ENCODE peak calls at places on chromosomes 1 and 21, in nine cellular contexts. One of them, this sample, is unnamed.

GRCh38 chr1:2228684-2229031 is 539 bp downstream of the SKI start:
- DNase-seq in brain microvascular endothelial cell: no peak
- DNase-seq in heart right ventricle: no peak
- DNase-seq in H9: no peak
- DNase-seq in cardiac muscle cell: no peak
- DNase-seq in transverse colon: no peak
- DNase-seq in stomach: peak; percentile 53
- DNase-seq in body of pancreas: no peak
- DNase-seq in IMR-90: no peak
- DNase-seq in this sample: no peak

GRCh38 chr1:119006406-119007279 is 18.5 kb upstream of the TBX15 start:
- DNase-seq in brain microvascular endothelial cell: no peak
- DNase-seq in heart right ventricle: no peak
- DNase-seq in H9: peak; percentile 51
- DNase-seq in cardiac muscle cell: no peak
- DNase-seq in transverse colon: no peak
- DNase-seq in stomach: no peak
- DNase-seq in body of pancreas: no peak
- DNase-seq in IMR-90: no peak
- DNase-seq in this sample: no peak

GRCh38 chr21:28454978-28455600 is 537.6 kb downstream of the LTN1 start:
- DNase-seq in brain microvascular endothelial cell: no peak
- DNase-seq in heart right ventricle: no peak
- DNase-seq in H9: no peak
- DNase-seq in cardiac muscle cell: no peak
- DNase-seq in transverse colon: no peak
- DNase-seq in stomach: no peak
- DNase-seq in body of pancreas: no peak
- DNase-seq in IMR-90: peak; percentile 44
- DNase-seq in this sample: no peak

GRCh38 chr21:46385846-46386725 is 62.1 kb downstream of the PCNT start:
- DNase-seq in brain microvascular endothelial cell: no peak
- DNase-seq in heart right ventricle: no peak
- DNase-seq in H9: no peak
- DNase-seq in cardiac muscle cell: no peak
- DNase-seq in transverse colon: no peak
- DNase-seq in stomach: no peak
- DNase-seq in body of pancreas: no peak
- DNase-seq in IMR-90: no peak
- DNase-seq in this sample: no peak

GRCh38 chr1:17611991-17612390 is 72.5 kb downstream of the ARHGEF10L start:
- DNase-seq in brain microvascular endothelial cell: no peak
- DNase-seq in heart right ventricle: no peak
- DNase-seq in H9: no peak
- DNase-seq in cardiac muscle cell: no peak
- DNase-seq in transverse colon: no peak
- DNase-seq in stomach: no peak
- DNase-seq in body of pancreas: no peak
- DNase-seq in IMR-90: peak; percentile 77
- DNase-seq in this sample: no peak

GRCh38 chr1:58457023-58457635 is 89.4 kb downstream of the OMA1 start:
- DNase-seq in brain microvascular endothelial cell: no peak
- DNase-seq in heart right ventricle: no peak
- DNase-seq in H9: no peak
- DNase-seq in cardiac muscle cell: no peak
- DNase-seq in transverse colon: no peak
- DNase-seq in stomach: no peak
- DNase-seq in body of pancreas: no peak
- DNase-seq in IMR-90: no peak
- DNase-seq in this sample: no peak

GRCh38 chr1:37498872-37499617 is 15.5 kb downstream of the MEAF6 start:
- DNase-seq in brain microvascular endothelial cell: no peak
- DNase-seq in heart right ventricle: peak; percentile 57
- DNase-seq in H9: no peak
- DNase-seq in cardiac muscle cell: peak; percentile 38
- DNase-seq in transverse colon: peak; percentile 56
- DNase-seq in stomach: peak; percentile 69
- DNase-seq in body of pancreas: peak; percentile 73
- DNase-seq in IMR-90: peak; percentile 70
- DNase-seq in this sample: no peak

GRCh38 chr1:8197493-8198282 is 120.2 kb upstream of the SLC45A1 start:
- DNase-seq in brain microvascular endothelial cell: peak; percentile 92
- DNase-seq in heart right ventricle: peak; percentile 26
- DNase-seq in H9: no peak
- DNase-seq in cardiac muscle cell: no peak
- DNase-seq in transverse colon: peak; percentile 60
- DNase-seq in stomach: peak; percentile 58
- DNase-seq in body of pancreas: peak; percentile 79
- DNase-seq in IMR-90: peak; percentile 97
- DNase-seq in this sample: no peak

GRCh38 chr1:33342041-33342723 is 21.3 kb upstream of the A3GALT2 start:
- DNase-seq in brain microvascular endothelial cell: peak; percentile 95
- DNase-seq in heart right ventricle: peak; percentile 69
- DNase-seq in H9: peak; percentile 67
- DNase-seq in cardiac muscle cell: no peak
- DNase-seq in transverse colon: peak; percentile 77
- DNase-seq in stomach: peak; percentile 87
- DNase-seq in body of pancreas: peak; percentile 92
- DNase-seq in IMR-90: peak; percentile 99
- DNase-seq in this sample: peak; percentile 43

GRCh38 chr1:16605532-16605931 is 7.8 kb downstream of the NBPF1 start:
- DNase-seq in brain microvascular endothelial cell: peak; percentile 0
- DNase-seq in heart right ventricle: no peak
- DNase-seq in H9: peak; percentile 17
- DNase-seq in cardiac muscle cell: no peak
- DNase-seq in transverse colon: no peak
- DNase-seq in stomach: no peak
- DNase-seq in body of pancreas: no peak
- DNase-seq in IMR-90: no peak
- DNase-seq in this sample: no peak

DNA sequence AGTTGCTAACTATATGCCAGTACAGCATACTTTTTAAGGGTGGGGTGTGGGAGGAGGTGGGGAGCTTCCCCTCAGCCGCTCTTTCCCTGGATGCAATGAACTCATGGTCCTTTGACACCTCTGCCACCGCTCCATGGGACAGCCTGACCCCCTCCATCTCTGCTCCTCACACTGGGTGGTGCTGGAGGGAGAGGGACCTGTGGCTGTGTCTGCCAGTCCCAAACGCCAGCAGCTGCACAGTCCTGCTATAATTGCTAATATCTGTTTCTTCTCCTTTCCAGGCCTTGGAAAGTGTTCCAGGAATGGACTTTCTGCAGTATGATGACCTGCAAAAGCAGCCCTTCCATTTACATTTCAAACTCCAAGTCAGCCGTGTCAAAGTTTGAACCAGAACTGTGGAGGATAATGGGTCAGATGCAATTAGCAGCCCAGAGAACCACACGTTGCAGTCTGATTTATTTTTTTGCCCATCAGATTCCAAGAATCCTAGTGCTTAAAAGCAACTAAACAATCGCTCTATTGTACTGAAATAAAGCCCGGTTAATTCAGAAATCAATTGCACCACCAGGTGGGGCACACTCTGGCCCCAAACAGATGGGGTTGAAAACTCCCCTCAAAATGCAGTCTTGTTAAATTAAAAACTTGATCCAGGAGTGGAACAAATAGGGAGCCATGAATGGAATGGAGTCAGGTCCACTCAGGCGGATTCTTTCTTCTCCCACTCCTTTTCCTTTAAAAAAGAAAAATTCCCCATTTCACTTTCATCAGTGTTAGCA is 160.6 kb upstream of the LMO4 start:
- DNase-seq in brain microvascular endothelial cell: no peak
- DNase-seq in heart right ventricle: no peak
- DNase-seq in H9: no peak
- DNase-seq in cardiac muscle cell: no peak
- DNase-seq in transverse colon: no peak
- DNase-seq in stomach: no peak
- DNase-seq in body of pancreas: no peak
- DNase-seq in IMR-90: no peak
- DNase-seq in this sample: no peak
- TF ChIP-seq CTCF in brain microvascular endothelial cell: peak; percentile 55
- TF ChIP-seq CTCF in heart right ventricle: no peak
- TF ChIP-seq CTCF in H9: peak; percentile 47
- TF ChIP-seq CTCF in cardiac muscle cell: peak; percentile 15
- TF ChIP-seq CTCF in transverse colon: no peak
- TF ChIP-seq CTCF in stomach: no peak
- TF ChIP-seq CTCF in body of pancreas: no peak
- TF ChIP-seq CTCF in IMR-90: no peak
- TF ChIP-seq CTCF in this sample: no peak

GRCh38 chr1:50964863-50965262 is 4.8 kb upstream of the FAF1 start:
- DNase-seq in brain microvascular endothelial cell: no peak
- DNase-seq in heart right ventricle: no peak
- DNase-seq in H9: no peak
- DNase-seq in cardiac muscle cell: no peak
- DNase-seq in transverse colon: no peak
- DNase-seq in stomach: no peak
- DNase-seq in body of pancreas: no peak
- DNase-seq in IMR-90: no peak
- DNase-seq in this sample: no peak

GRCh38 chr1:50959303-50959912 is 659 bp downstream of the FAF1 start:
- DNase-seq in brain microvascular endothelial cell: peak; percentile 17
- DNase-seq in heart right ventricle: peak; percentile 22
- DNase-seq in H9: no peak
- DNase-seq in cardiac muscle cell: no peak
- DNase-seq in transverse colon: peak; percentile 35
- DNase-seq in stomach: no peak
- DNase-seq in body of pancreas: no peak
- DNase-seq in IMR-90: peak; percentile 37
- DNase-seq in this sample: no peak

GRCh38 chr1:50955116-50955515 is 5.0 kb downstream of the FAF1 start:
- DNase-seq in brain microvascular endothelial cell: no peak
- DNase-seq in heart right ventricle: no peak
- DNase-seq in H9: no peak
- DNase-seq in cardiac muscle cell: no peak
- DNase-seq in transverse colon: no peak
- DNase-seq in stomach: no peak
- DNase-seq in body of pancreas: no peak
- DNase-seq in IMR-90: no peak
- DNase-seq in this sample: no peak

GRCh38 chr1:50959913-50960844 is at the start of gene FAF1:
- DNase-seq in brain microvascular endothelial cell: peak; percentile 96
- DNase-seq in heart right ventricle: peak; percentile 96
- DNase-seq in H9: peak; percentile 98
- DNase-seq in cardiac muscle cell: peak; percentile 97
- DNase-seq in transverse colon: peak; percentile 98
- DNase-seq in stomach: peak; percentile 98
- DNase-seq in body of pancreas: peak; percentile 98
- DNase-seq in IMR-90: peak; percentile 95
- DNase-seq in this sample: peak; percentile 96
- TF ChIP-seq CTCF in brain microvascular endothelial cell: peak; percentile 35
- TF ChIP-seq CTCF in heart right ventricle: no peak
- TF ChIP-seq CTCF in H9: peak; percentile 60
- TF ChIP-seq CTCF in cardiac muscle cell: no peak
- TF ChIP-seq CTCF in transverse colon: peak; percentile 76
- TF ChIP-seq CTCF in stomach: no peak
- TF ChIP-seq CTCF in body of pancreas: no peak
- TF ChIP-seq CTCF in IMR-90: peak; percentile 21
- TF ChIP-seq CTCF in this sample: no peak

GRCh38 chr1:115183158-115183557 is 93.9 kb upstream of the TSPAN2 start:
- DNase-seq in brain microvascular endothelial cell: no peak
- DNase-seq in heart right ventricle: no peak
- DNase-seq in H9: peak; percentile 67
- DNase-seq in cardiac muscle cell: no peak
- DNase-seq in transverse colon: no peak
- DNase-seq in stomach: no peak
- DNase-seq in body of pancreas: no peak
- DNase-seq in IMR-90: no peak
- DNase-seq in this sample: no peak
- TF ChIP-seq CTCF in brain microvascular endothelial cell: no peak
- TF ChIP-seq CTCF in heart right ventricle: no peak
- TF ChIP-seq CTCF in H9: peak; percentile 60
- TF ChIP-seq CTCF in cardiac muscle cell: no peak
- TF ChIP-seq CTCF in transverse colon: no peak
- TF ChIP-seq CTCF in stomach: no peak
- TF ChIP-seq CTCF in body of pancreas: no peak
- TF ChIP-seq CTCF in IMR-90: no peak
- TF ChIP-seq CTCF in this sample: no peak

DNA sequence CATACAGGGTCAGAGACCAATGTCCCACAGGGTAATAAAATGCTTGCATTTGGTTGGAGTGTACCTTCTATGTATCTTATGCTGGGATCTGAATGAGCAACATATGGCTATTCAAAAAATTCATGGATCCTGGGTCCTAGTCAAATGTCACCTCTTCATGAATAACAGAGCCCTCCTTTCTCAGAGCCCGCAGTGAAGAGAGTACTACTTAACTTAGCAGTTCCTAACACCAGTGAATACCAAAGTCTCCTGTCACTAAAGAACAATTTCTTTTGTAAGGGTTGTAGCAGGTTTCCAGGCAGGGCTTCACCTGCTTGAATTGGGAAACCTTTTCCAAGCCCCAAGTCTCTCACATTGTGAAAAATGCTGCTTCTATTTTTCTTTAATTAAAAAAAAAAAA is 483.0 kb upstream of the DEPDC1 start:
- DNase-seq in brain microvascular endothelial cell: no peak
- DNase-seq in heart right ventricle: no peak
- DNase-seq in H9: no peak
- DNase-seq in cardiac muscle cell: no peak
- DNase-seq in transverse colon: no peak
- DNase-seq in stomach: no peak
- DNase-seq in body of pancreas: no peak
- DNase-seq in IMR-90: no peak
- DNase-seq in this sample: no peak
- TF ChIP-seq CTCF in brain microvascular endothelial cell: no peak
- TF ChIP-seq CTCF in heart right ventricle: no peak
- TF ChIP-seq CTCF in H9: no peak
- TF ChIP-seq CTCF in cardiac muscle cell: no peak
- TF ChIP-seq CTCF in transverse colon: no peak
- TF ChIP-seq CTCF in stomach: no peak
- TF ChIP-seq CTCF in body of pancreas: no peak
- TF ChIP-seq CTCF in IMR-90: no peak
- TF ChIP-seq CTCF in this sample: no peak

DNA sequence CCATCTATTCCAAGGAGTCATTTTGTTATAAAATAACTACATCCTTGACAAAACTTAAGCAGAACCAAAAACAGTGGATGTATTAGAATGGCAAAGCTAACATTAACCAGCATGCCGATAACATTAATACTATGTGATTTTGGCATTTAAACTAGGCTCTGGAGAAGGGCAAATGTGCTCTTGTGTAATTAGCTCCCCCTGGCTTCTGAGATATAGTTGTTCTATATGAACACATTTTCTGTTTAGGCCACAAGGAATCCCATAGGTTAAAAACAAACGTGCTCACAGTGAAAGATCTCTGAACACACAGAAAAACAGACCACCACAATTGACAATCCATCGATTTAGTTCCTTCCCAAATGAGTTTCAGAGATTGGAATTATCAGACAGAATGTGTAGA is 57.4 kb upstream of the TARS2 start:
- DNase-seq in brain microvascular endothelial cell: no peak
- DNase-seq in heart right ventricle: no peak
- DNase-seq in H9: no peak
- DNase-seq in cardiac muscle cell: peak; percentile 37
- DNase-seq in transverse colon: no peak
- DNase-seq in stomach: no peak
- DNase-seq in body of pancreas: no peak
- DNase-seq in IMR-90: peak; percentile 7
- DNase-seq in this sample: no peak
- TF ChIP-seq CTCF in brain microvascular endothelial cell: peak; percentile 37
- TF ChIP-seq CTCF in heart right ventricle: no peak
- TF ChIP-seq CTCF in H9: peak; percentile 32
- TF ChIP-seq CTCF in cardiac muscle cell: peak; percentile 33
- TF ChIP-seq CTCF in transverse colon: no peak
- TF ChIP-seq CTCF in stomach: no peak
- TF ChIP-seq CTCF in body of pancreas: no peak
- TF ChIP-seq CTCF in IMR-90: no peak
- TF ChIP-seq CTCF in this sample: no peak